ENCODE peak calls at places on chromosomes 7 and 10, in nine cellular contexts. One of them, this sample, is unnamed. For H3K4me1 and H3K9me3, the result is how much of the 10 kb centered on the place peaks cover.

GRCh38 chr10:59606551-59606961 is 103.1 kb downstream of the SLC16A9 start:
- DNase-seq in cardiac muscle cell: peak
- DNase-seq in psoas muscle: no peak
- DNase-seq in vagina: no peak
- DNase-seq in stomach: no peak
- DNase-seq in GM12878: no peak
- DNase-seq in SK-N-SH: peak
- DNase-seq in A549: no peak
- DNase-seq in GM23248: peak
- DNase-seq in this sample: no peak

GRCh38 chr10:94524146-94524545 is 21.4 kb upstream of the HELLS start:
- DNase-seq in cardiac muscle cell: peak
- DNase-seq in SK-N-SH: no peak
- DNase-seq in vagina: no peak
- DNase-seq in stomach: no peak
- DNase-seq in psoas muscle: no peak
- DNase-seq in GM12878: no peak
- DNase-seq in A549: no peak
- DNase-seq in GM23248: peak
- DNase-seq in this sample: no peak

GRCh38 chr10:8013619-8014018 is 40.9 kb upstream of the GATA3 start:
- DNase-seq in SK-N-SH: no peak
- DNase-seq in stomach: no peak
- DNase-seq in vagina: no peak
- DNase-seq in cardiac muscle cell: no peak
- DNase-seq in A549: no peak
- DNase-seq in GM12878: no peak
- DNase-seq in psoas muscle: no peak
- DNase-seq in GM23248: no peak
- DNase-seq in this sample: no peak

GRCh38 chr7:85750454-85750949 is 563.6 kb upstream of the SEMA3D start:
- DNase-seq in cardiac muscle cell: peak
- DNase-seq in vagina: no peak
- DNase-seq in GM12878: no peak
- DNase-seq in stomach: no peak
- DNase-seq in psoas muscle: no peak
- DNase-seq in SK-N-SH: peak
- DNase-seq in GM23248: peak
- DNase-seq in A549: peak
- DNase-seq in this sample: peak

GRCh38 chr10:49113741-49114141 is 1.6 kb downstream of the VSTM4 start:
- DNase-seq in vagina: peak
- DNase-seq in GM12878: no peak
- DNase-seq in cardiac muscle cell: no peak
- DNase-seq in stomach: no peak
- DNase-seq in A549: no peak
- DNase-seq in SK-N-SH: no peak
- DNase-seq in psoas muscle: no peak
- DNase-seq in GM23248: peak
- DNase-seq in this sample: no peak

GRCh38 chr10:93436577-93436976 is 45.6 kb downstream of the MYOF start:
- DNase-seq in psoas muscle: peak
- DNase-seq in SK-N-SH: no peak
- DNase-seq in vagina: no peak
- DNase-seq in GM12878: no peak
- DNase-seq in GM23248: peak
- DNase-seq in A549: peak
- DNase-seq in stomach: no peak
- DNase-seq in cardiac muscle cell: peak
- DNase-seq in this sample: no peak

GRCh38 chr10:72981882-72982529 is 27.4 kb upstream of the PLA2G12B start:
- DNase-seq in stomach: no peak
- DNase-seq in psoas muscle: no peak
- DNase-seq in GM23248: no peak
- DNase-seq in A549: no peak
- DNase-seq in vagina: no peak
- DNase-seq in SK-N-SH: no peak
- DNase-seq in GM12878: no peak
- DNase-seq in cardiac muscle cell: peak
- DNase-seq in this sample: no peak

GRCh38 chr7:46492460-46492859 is 571.4 kb upstream of the IGFBP3 start:
- DNase-seq in SK-N-SH: no peak
- DNase-seq in vagina: no peak
- DNase-seq in GM12878: no peak
- DNase-seq in A549: no peak
- DNase-seq in cardiac muscle cell: no peak
- DNase-seq in GM23248: no peak
- DNase-seq in psoas muscle: no peak
- DNase-seq in stomach: no peak
- DNase-seq in this sample: no peak

GRCh38 chr7:5550385-5550784 is 126.8 kb upstream of the TNRC18 start:
- DNase-seq in stomach: no peak
- DNase-seq in A549: no peak
- DNase-seq in vagina: no peak
- DNase-seq in GM12878: no peak
- DNase-seq in SK-N-SH: peak
- DNase-seq in GM23248: no peak
- DNase-seq in cardiac muscle cell: no peak
- DNase-seq in psoas muscle: no peak
- DNase-seq in this sample: no peak

GRCh38 chr7:48511021-48511579 is 339.8 kb downstream of the ABCA13 start:
- DNase-seq in GM23248: no peak
- DNase-seq in stomach: no peak
- DNase-seq in GM12878: no peak
- DNase-seq in A549: no peak
- DNase-seq in vagina: no peak
- DNase-seq in cardiac muscle cell: no peak
- DNase-seq in psoas muscle: no peak
- DNase-seq in SK-N-SH: no peak
- DNase-seq in this sample: no peak

GRCh38 chr10:97810476-97810875 is 38.7 kb upstream of the SFRP5 start:
- DNase-seq in psoas muscle: no peak
- DNase-seq in GM12878: no peak
- DNase-seq in A549: no peak
- DNase-seq in stomach: no peak
- DNase-seq in GM23248: peak
- DNase-seq in vagina: no peak
- DNase-seq in cardiac muscle cell: no peak
- DNase-seq in SK-N-SH: no peak
- DNase-seq in this sample: no peak

GRCh38 chr7:22647451-22648257 is 79.3 kb upstream of the IL6 start:
- DNase-seq in psoas muscle: no peak
- DNase-seq in SK-N-SH: no peak
- DNase-seq in stomach: no peak
- DNase-seq in cardiac muscle cell: peak
- DNase-seq in vagina: no peak
- DNase-seq in A549: no peak
- DNase-seq in GM23248: peak
- DNase-seq in GM12878: no peak
- DNase-seq in this sample: no peak

GRCh38 chr7:92306153-92306552 is 60.4 kb downstream of the ANKIB1 start:
- DNase-seq in vagina: no peak
- DNase-seq in GM23248: peak
- DNase-seq in SK-N-SH: no peak
- DNase-seq in cardiac muscle cell: no peak
- DNase-seq in GM12878: no peak
- DNase-seq in stomach: no peak
- DNase-seq in A549: no peak
- DNase-seq in psoas muscle: no peak
- DNase-seq in this sample: no peak

GRCh38 chr7:92304406-92304893 is 58.7 kb downstream of the ANKIB1 start:
- DNase-seq in SK-N-SH: peak
- DNase-seq in stomach: no peak
- DNase-seq in GM23248: no peak
- DNase-seq in psoas muscle: no peak
- DNase-seq in GM12878: no peak
- DNase-seq in vagina: no peak
- DNase-seq in A549: no peak
- DNase-seq in cardiac muscle cell: no peak
- DNase-seq in this sample: no peak

DNA sequence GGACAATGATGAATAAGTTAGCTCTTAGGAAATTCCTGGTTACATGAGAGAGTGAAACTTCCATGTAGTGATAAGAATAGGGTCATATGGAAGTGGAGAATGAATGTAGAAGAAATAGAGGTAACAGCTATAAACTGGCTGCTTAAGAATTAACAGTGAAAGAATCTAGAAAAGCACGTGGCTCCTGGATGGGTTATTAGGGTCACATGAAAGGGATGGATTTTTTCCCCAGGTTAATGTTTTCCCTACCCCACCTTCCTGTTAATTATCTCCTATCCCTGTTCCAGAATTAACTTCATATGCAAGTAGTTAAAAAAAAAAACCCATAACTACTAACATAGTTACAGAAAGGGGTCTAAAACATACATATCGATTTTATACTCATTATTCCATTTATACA is 58.0 kb downstream of the ANKIB1 start:
- DNase-seq in A549: no peak
- DNase-seq in SK-N-SH: no peak
- DNase-seq in GM23248: no peak
- DNase-seq in stomach: no peak
- DNase-seq in psoas muscle: no peak
- DNase-seq in cardiac muscle cell: no peak
- DNase-seq in vagina: no peak
- DNase-seq in GM12878: no peak
- DNase-seq in this sample: no peak
- H3K27ac ChIP-seq in A549: no peak
- H3K27ac ChIP-seq in SK-N-SH: no peak
- H3K27ac ChIP-seq in GM23248: no peak
- H3K27ac ChIP-seq in stomach: no peak
- H3K27ac ChIP-seq in psoas muscle: no peak
- H3K27ac ChIP-seq in cardiac muscle cell: no peak
- H3K27ac ChIP-seq in vagina: no peak
- H3K27ac ChIP-seq in GM12878: no peak
- H3K27ac ChIP-seq in this sample: no peak

DNA sequence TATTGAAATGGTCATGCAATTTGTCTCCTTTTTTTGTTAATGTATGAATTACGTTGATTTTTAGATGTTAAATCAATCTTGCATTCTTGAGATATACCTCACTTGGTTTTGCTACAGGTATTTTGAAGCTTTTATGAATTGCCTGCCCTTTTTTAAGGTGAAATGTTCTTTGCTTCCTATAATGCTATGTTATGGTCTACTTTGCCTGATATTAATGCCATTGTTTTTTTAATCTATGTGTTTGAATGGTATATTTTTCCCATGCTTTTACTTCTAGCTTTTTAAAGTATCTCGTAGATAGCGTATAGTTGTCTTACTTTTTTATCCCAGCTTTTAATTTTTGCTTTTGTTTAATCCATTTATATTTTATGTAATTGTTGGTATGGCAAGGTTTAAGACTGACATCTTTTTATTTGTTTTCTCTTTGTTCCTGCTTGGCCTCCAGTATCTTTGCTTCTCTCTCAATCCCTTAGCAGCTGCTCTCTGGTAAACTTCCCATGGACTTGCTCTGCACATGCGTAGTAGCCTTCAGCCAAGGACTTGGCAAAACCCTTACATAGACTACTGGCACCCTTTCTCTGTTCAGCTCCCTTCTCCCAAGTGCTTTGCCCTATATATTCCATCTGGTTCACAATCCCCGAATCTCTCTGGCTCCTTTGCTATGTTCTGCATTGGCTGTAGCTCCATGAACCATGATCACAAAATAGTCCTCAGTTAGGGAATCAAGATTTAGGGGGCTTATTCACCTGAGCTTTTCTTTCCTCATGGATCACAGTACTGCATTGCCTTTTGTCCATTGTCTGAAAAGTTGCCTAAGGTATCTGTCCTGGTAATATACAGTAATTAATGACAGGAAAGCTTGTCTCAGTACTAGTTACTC is 8.4 kb downstream of the TRIM24 start:
- DNase-seq in vagina: no peak
- DNase-seq in A549: no peak
- DNase-seq in SK-N-SH: no peak
- DNase-seq in psoas muscle: no peak
- DNase-seq in stomach: peak
- DNase-seq in GM12878: no peak
- DNase-seq in cardiac muscle cell: peak
- DNase-seq in GM23248: no peak
- DNase-seq in this sample: no peak
- H3K4me1 ChIP-seq in vagina: under half
- H3K4me1 ChIP-seq in A549: under half
- H3K4me1 ChIP-seq in SK-N-SH: under half
- H3K4me1 ChIP-seq in psoas muscle: under half
- H3K4me1 ChIP-seq in stomach: half or more
- H3K4me1 ChIP-seq in GM12878: under half
- H3K4me1 ChIP-seq in cardiac muscle cell: half or more
- H3K4me1 ChIP-seq in GM23248: under half
- H3K4me1 ChIP-seq in this sample: under half

GRCh38 chr7:157871681-157872080 is 534.9 kb downstream of the DNAJB6 start:
- DNase-seq in vagina: no peak
- DNase-seq in A549: no peak
- DNase-seq in GM12878: no peak
- DNase-seq in GM23248: no peak
- DNase-seq in psoas muscle: no peak
- DNase-seq in SK-N-SH: no peak
- DNase-seq in cardiac muscle cell: no peak
- DNase-seq in stomach: no peak
- DNase-seq in this sample: no peak

GRCh38 chr7:157872447-157872846 is 535.6 kb downstream of the DNAJB6 start:
- DNase-seq in SK-N-SH: no peak
- DNase-seq in cardiac muscle cell: no peak
- DNase-seq in GM12878: no peak
- DNase-seq in vagina: no peak
- DNase-seq in stomach: no peak
- DNase-seq in psoas muscle: no peak
- DNase-seq in A549: no peak
- DNase-seq in GM23248: no peak
- DNase-seq in this sample: no peak

GRCh38 chr7:157867685-157868305 is 531.0 kb downstream of the DNAJB6 start:
- DNase-seq in psoas muscle: no peak
- DNase-seq in SK-N-SH: no peak
- DNase-seq in A549: no peak
- DNase-seq in cardiac muscle cell: no peak
- DNase-seq in GM23248: no peak
- DNase-seq in GM12878: no peak
- DNase-seq in vagina: no peak
- DNase-seq in stomach: no peak
- DNase-seq in this sample: no peak

GRCh38 chr7:157870644-157871290 is 534.0 kb downstream of the DNAJB6 start:
- DNase-seq in GM12878: no peak
- DNase-seq in A549: no peak
- DNase-seq in SK-N-SH: no peak
- DNase-seq in cardiac muscle cell: no peak
- DNase-seq in GM23248: no peak
- DNase-seq in vagina: no peak
- DNase-seq in stomach: no peak
- DNase-seq in psoas muscle: no peak
- DNase-seq in this sample: no peak

GRCh38 chr7:157869793-157870192 is 533.0 kb downstream of the DNAJB6 start:
- DNase-seq in GM23248: no peak
- DNase-seq in SK-N-SH: no peak
- DNase-seq in vagina: no peak
- DNase-seq in psoas muscle: no peak
- DNase-seq in cardiac muscle cell: no peak
- DNase-seq in A549: no peak
- DNase-seq in stomach: no peak
- DNase-seq in GM12878: no peak
- DNase-seq in this sample: no peak
- H3K9me3 ChIP-seq in GM23248: under half
- H3K9me3 ChIP-seq in SK-N-SH: under half
- H3K9me3 ChIP-seq in vagina: under half
- H3K9me3 ChIP-seq in psoas muscle: under half
- H3K9me3 ChIP-seq in cardiac muscle cell: under half
- H3K9me3 ChIP-seq in A549: under half
- H3K9me3 ChIP-seq in stomach: under half
- H3K9me3 ChIP-seq in GM12878: under half
- H3K9me3 ChIP-seq in this sample: under half

GRCh38 chr10:103812431-103812830 is 42.9 kb downstream of the SH3PXD2A start:
- DNase-seq in cardiac muscle cell: peak
- DNase-seq in A549: no peak
- DNase-seq in stomach: no peak
- DNase-seq in GM12878: no peak
- DNase-seq in psoas muscle: no peak
- DNase-seq in vagina: no peak
- DNase-seq in GM23248: no peak
- DNase-seq in SK-N-SH: no peak
- DNase-seq in this sample: peak
- H3K27ac ChIP-seq in cardiac muscle cell: peak
- H3K27ac ChIP-seq in A549: peak
- H3K27ac ChIP-seq in stomach: peak
- H3K27ac ChIP-seq in GM12878: no peak
- H3K27ac ChIP-seq in psoas muscle: no peak
- H3K27ac ChIP-seq in vagina: no peak
- H3K27ac ChIP-seq in GM23248: no peak
- H3K27ac ChIP-seq in SK-N-SH: no peak
- H3K27ac ChIP-seq in this sample: peak